ENCODE peak calls at places on chromosomes 2 and 18, in five cellular contexts. T is A172, A is Ammon's horn, V is glutamatergic neuron, U is putamen. E is an unnamed sample.

GRCh38 chr2:145136702-145137101 is 616.8 kb upstream of the ZEB2 start:
- DNase-seq in U (no peak), A (no peak), T (no peak), V (no peak), E (no peak)

GRCh38 chr2:8803658-8804379 is 33.6 kb downstream of the KIDINS220 start:
- DNase-seq in U (peak; percentile 26), T (peak; percentile 92), A (no peak), V (no peak), E (no peak)

GRCh38 chr18:73684651-73685050 is 463.0 kb downstream of the FBXO15 start:
- DNase-seq in U (peak; percentile 61), T (no peak), V (no peak), A (no peak), E (no peak)

GRCh38 chr2:189580267-189580661 is 322 bp downstream of the SLC40A1 start:
- DNase-seq in A (no peak), V (peak; percentile 36), U (no peak), T (no peak), E (no peak)

GRCh38 chr2:111049792-111050640 is 70.7 kb upstream of the BCL2L11 start:
- DNase-seq in V (no peak), U (no peak), A (no peak), T (peak; percentile 59), E (no peak)

GRCh38 chr18:79439201-79440023 is 43.7 kb downstream of the NFATC1 start:
- DNase-seq in U (no peak), A (no peak), V (peak; percentile 40), T (peak; percentile 55), E (peak; percentile 61)

GRCh38 chr2:235641333-235641732 is 147.5 kb downstream of the AGAP1 start:
- DNase-seq in A (no peak), V (no peak), U (no peak), T (no peak), E (no peak)

GRCh38 chr2:193743089-193743488 is 1548.4 kb upstream of the TMEFF2 start:
- DNase-seq in V (no peak), U (no peak), A (no peak), T (no peak), E (no peak)

GRCh38 chr2:218406949-218407703 is 7.5 kb downstream of the CTDSP1 start:
- DNase-seq in T (peak; percentile 40), U (peak; percentile 23), A (peak; percentile 77), V (no peak), E (no peak)

GRCh38 chr2:240371461-240372000 is 63.9 kb upstream of the GPC1 start:
- DNase-seq in T (no peak), A (no peak), U (no peak), V (no peak), E (no peak)

GRCh38 chr2:111185496-111186022 is 64.8 kb downstream of the BCL2L11 start:
- DNase-seq in V (no peak), T (no peak), A (no peak), U (no peak), E (no peak)

GRCh38 chr2:201854221-201854801 is 48.0 kb downstream of the CDK15 start:
- DNase-seq in U (no peak), A (no peak), V (no peak), T (peak; percentile 94), E (peak; percentile 24)

GRCh38 chr2:180412224-180412623 is 405.1 kb upstream of the CWC22 start:
- DNase-seq in U (no peak), T (no peak), A (no peak), V (no peak), E (no peak)

GRCh38 chr2:129006135-129006885 is 687.6 kb upstream of the HS6ST1 start:
- DNase-seq in A (no peak), T (no peak), V (no peak), U (no peak), E (no peak)

GRCh38 chr2:218983971-218984238 is 1.1 kb downstream of the FEV start:
- DNase-seq in V (no peak), T (no peak), U (no peak), A (no peak), E (no peak)

GRCh38 chr18:79380816-79381806 is 14.6 kb upstream of the NFATC1 start:
- DNase-seq in U (no peak), A (peak; percentile 70), T (no peak), V (peak; percentile 92), E (peak; percentile 74)

GRCh38 chr18:3319399-3319798 is 57.5 kb downstream of the MYL12B start:
- DNase-seq in A (no peak), U (no peak), V (no peak), T (no peak), E (no peak)

E was measured in retina.